ENCODE peak calls at places on chromosomes 2 and 18, in eight cellular contexts. One of them, this sample, is unnamed.

GRCh38 chr2:151374426-151374825 is 17.0 kb downstream of the TNFAIP6 start:
- DNase-seq in GM20000: peak
- DNase-seq in endothelial cell: no peak
- DNase-seq in tibial artery: no peak
- DNase-seq in body of pancreas: no peak
- DNase-seq in PC-9: no peak
- DNase-seq in left lung: no peak
- DNase-seq in ovary: no peak
- DNase-seq in this sample: no peak

GRCh38 chr2:55111570-55112228 is 61.4 kb upstream of the RTN4 start:
- DNase-seq in GM20000: no peak
- DNase-seq in endothelial cell: no peak
- DNase-seq in tibial artery: peak
- DNase-seq in body of pancreas: peak
- DNase-seq in PC-9: peak
- DNase-seq in left lung: peak
- DNase-seq in ovary: peak
- DNase-seq in this sample: no peak

GRCh38 chr2:157789161-157789720 is 86.9 kb downstream of the ACVR1 start:
- DNase-seq in GM20000: no peak
- DNase-seq in endothelial cell: no peak
- DNase-seq in tibial artery: peak
- DNase-seq in body of pancreas: peak
- DNase-seq in PC-9: no peak
- DNase-seq in left lung: no peak
- DNase-seq in ovary: no peak
- DNase-seq in this sample: no peak

GRCh38 chr2:106160786-106161261 is 33.3 kb downstream of the UXS1 start:
- DNase-seq in GM20000: no peak
- DNase-seq in endothelial cell: no peak
- DNase-seq in tibial artery: no peak
- DNase-seq in body of pancreas: peak
- DNase-seq in PC-9: no peak
- DNase-seq in left lung: no peak
- DNase-seq in ovary: no peak
- DNase-seq in this sample: no peak

GRCh38 chr18:11037841-11038240 is 111.5 kb downstream of the PIEZO2 start:
- DNase-seq in GM20000: no peak
- DNase-seq in endothelial cell: no peak
- DNase-seq in tibial artery: no peak
- DNase-seq in body of pancreas: no peak
- DNase-seq in PC-9: no peak
- DNase-seq in left lung: no peak
- DNase-seq in ovary: no peak
- DNase-seq in this sample: no peak

GRCh38 chr2:47082976-47083375 is 72.1 kb downstream of the STPG4 start:
- DNase-seq in GM20000: no peak
- DNase-seq in endothelial cell: no peak
- DNase-seq in tibial artery: no peak
- DNase-seq in body of pancreas: no peak
- DNase-seq in PC-9: no peak
- DNase-seq in left lung: no peak
- DNase-seq in ovary: no peak
- DNase-seq in this sample: no peak

GRCh38 chr18:3401669-3402620 is 48.0 kb upstream of the TGIF1 start:
- DNase-seq in GM20000: peak
- DNase-seq in endothelial cell: no peak
- DNase-seq in tibial artery: no peak
- DNase-seq in body of pancreas: no peak
- DNase-seq in PC-9: no peak
- DNase-seq in left lung: no peak
- DNase-seq in ovary: no peak
- DNase-seq in this sample: no peak

GRCh38 chr2:220531216-220531615 is 903.8 kb downstream of the SLC4A3 start:
- DNase-seq in GM20000: no peak
- DNase-seq in endothelial cell: no peak
- DNase-seq in tibial artery: no peak
- DNase-seq in body of pancreas: no peak
- DNase-seq in PC-9: no peak
- DNase-seq in left lung: no peak
- DNase-seq in ovary: no peak
- DNase-seq in this sample: no peak

GRCh38 chr2:140997997-140998396 is 1132.8 kb downstream of the LRP1B start:
- DNase-seq in GM20000: no peak
- DNase-seq in endothelial cell: no peak
- DNase-seq in tibial artery: no peak
- DNase-seq in body of pancreas: no peak
- DNase-seq in PC-9: no peak
- DNase-seq in left lung: no peak
- DNase-seq in ovary: no peak
- DNase-seq in this sample: no peak

GRCh38 chr2:165067958-165068612 is 112.8 kb upstream of the SLC38A11 start:
- DNase-seq in GM20000: no peak
- DNase-seq in endothelial cell: peak
- DNase-seq in tibial artery: no peak
- DNase-seq in body of pancreas: peak
- DNase-seq in PC-9: no peak
- DNase-seq in left lung: peak
- DNase-seq in ovary: peak
- DNase-seq in this sample: peak

GRCh38 chr2:72034353-72035095 is 113.1 kb downstream of the CYP26B1 start:
- DNase-seq in GM20000: no peak
- DNase-seq in endothelial cell: no peak
- DNase-seq in tibial artery: no peak
- DNase-seq in body of pancreas: no peak
- DNase-seq in PC-9: no peak
- DNase-seq in left lung: no peak
- DNase-seq in ovary: no peak
- DNase-seq in this sample: no peak

GRCh38 chr18:25298853-25299274 is 53.1 kb downstream of the ZNF521 start:
- DNase-seq in GM20000: no peak
- DNase-seq in endothelial cell: peak
- DNase-seq in tibial artery: no peak
- DNase-seq in body of pancreas: no peak
- DNase-seq in PC-9: peak
- DNase-seq in left lung: no peak
- DNase-seq in ovary: no peak
- DNase-seq in this sample: no peak

GRCh38 chr2:42448163-42448562 is 45.6 kb downstream of the KCNG3 start:
- DNase-seq in GM20000: no peak
- DNase-seq in endothelial cell: no peak
- DNase-seq in tibial artery: no peak
- DNase-seq in body of pancreas: no peak
- DNase-seq in PC-9: no peak
- DNase-seq in left lung: no peak
- DNase-seq in ovary: no peak
- DNase-seq in this sample: no peak

GRCh38 chr2:235839226-235839625 is 329.0 kb downstream of the GBX2 start:
- DNase-seq in GM20000: no peak
- DNase-seq in endothelial cell: no peak
- DNase-seq in tibial artery: no peak
- DNase-seq in body of pancreas: no peak
- DNase-seq in PC-9: no peak
- DNase-seq in left lung: no peak
- DNase-seq in ovary: no peak
- DNase-seq in this sample: no peak

GRCh38 chr2:34734662-34735061 is 1135.6 kb upstream of the FAM98A start:
- DNase-seq in GM20000: no peak
- DNase-seq in endothelial cell: no peak
- DNase-seq in tibial artery: no peak
- DNase-seq in body of pancreas: no peak
- DNase-seq in PC-9: no peak
- DNase-seq in left lung: no peak
- DNase-seq in ovary: no peak
- DNase-seq in this sample: no peak

GRCh38 chr2:10062931-10063365 is 17.3 kb downstream of the CYS1 start:
- DNase-seq in GM20000: no peak
- DNase-seq in endothelial cell: peak
- DNase-seq in tibial artery: no peak
- DNase-seq in body of pancreas: no peak
- DNase-seq in PC-9: no peak
- DNase-seq in left lung: no peak
- DNase-seq in ovary: no peak
- DNase-seq in this sample: no peak

GRCh38 chr18:36756262-36756661 is 72.5 kb downstream of the TPGS2 start:
- DNase-seq in GM20000: no peak
- DNase-seq in endothelial cell: no peak
- DNase-seq in tibial artery: no peak
- DNase-seq in body of pancreas: no peak
- DNase-seq in PC-9: peak
- DNase-seq in left lung: no peak
- DNase-seq in ovary: no peak
- DNase-seq in this sample: no peak

GRCh38 chr2:235607541-235608199 is 113.8 kb downstream of the AGAP1 start:
- DNase-seq in GM20000: no peak
- DNase-seq in endothelial cell: no peak
- DNase-seq in tibial artery: no peak
- DNase-seq in body of pancreas: no peak
- DNase-seq in PC-9: no peak
- DNase-seq in left lung: no peak
- DNase-seq in ovary: no peak
- DNase-seq in this sample: no peak

GRCh38 chr2:241009601-241010530 is 11.4 kb downstream of the SNED1 start:
- DNase-seq in GM20000: peak
- DNase-seq in endothelial cell: peak
- DNase-seq in tibial artery: peak
- DNase-seq in body of pancreas: peak
- DNase-seq in PC-9: peak
- DNase-seq in left lung: no peak
- DNase-seq in ovary: peak
- DNase-seq in this sample: peak
- TF ChIP-seq CTCF in GM20000: no peak
- TF ChIP-seq CTCF in endothelial cell: no peak
- TF ChIP-seq CTCF in tibial artery: no peak
- TF ChIP-seq CTCF in body of pancreas: no peak
- TF ChIP-seq CTCF in PC-9: no peak
- TF ChIP-seq CTCF in left lung: peak
- TF ChIP-seq CTCF in ovary: no peak
- TF ChIP-seq CTCF in this sample: no peak

GRCh38 chr18:658947-659533 is 1.6 kb downstream of the TYMS start:
- DNase-seq in GM20000: no peak
- DNase-seq in endothelial cell: no peak
- DNase-seq in tibial artery: no peak
- DNase-seq in body of pancreas: no peak
- DNase-seq in PC-9: no peak
- DNase-seq in left lung: no peak
- DNase-seq in ovary: no peak
- DNase-seq in this sample: no peak
- TF ChIP-seq CTCF in GM20000: no peak
- TF ChIP-seq CTCF in endothelial cell: no peak
- TF ChIP-seq CTCF in tibial artery: no peak
- TF ChIP-seq CTCF in body of pancreas: no peak
- TF ChIP-seq CTCF in PC-9: no peak
- TF ChIP-seq CTCF in left lung: no peak
- TF ChIP-seq CTCF in ovary: no peak
- TF ChIP-seq CTCF in this sample: no peak

GRCh38 chr2:32862269-32863055 is 84.3 kb upstream of the LTBP1 start:
- DNase-seq in GM20000: no peak
- DNase-seq in endothelial cell: no peak
- DNase-seq in tibial artery: no peak
- DNase-seq in body of pancreas: no peak
- DNase-seq in PC-9: no peak
- DNase-seq in left lung: no peak
- DNase-seq in ovary: no peak
- DNase-seq in this sample: no peak

GRCh38 chr2:32863803-32864202 is 83.0 kb upstream of the LTBP1 start:
- DNase-seq in GM20000: no peak
- DNase-seq in endothelial cell: no peak
- DNase-seq in tibial artery: no peak
- DNase-seq in body of pancreas: no peak
- DNase-seq in PC-9: no peak
- DNase-seq in left lung: no peak
- DNase-seq in ovary: no peak
- DNase-seq in this sample: no peak

GRCh38 chr2:32863326-32863725 is 83.4 kb upstream of the LTBP1 start:
- DNase-seq in GM20000: no peak
- DNase-seq in endothelial cell: no peak
- DNase-seq in tibial artery: no peak
- DNase-seq in body of pancreas: no peak
- DNase-seq in PC-9: no peak
- DNase-seq in left lung: no peak
- DNase-seq in ovary: no peak
- DNase-seq in this sample: no peak

GRCh38 chr2:32858713-32859112 is 88.0 kb upstream of the LTBP1 start:
- DNase-seq in GM20000: no peak
- DNase-seq in endothelial cell: no peak
- DNase-seq in tibial artery: no peak
- DNase-seq in body of pancreas: no peak
- DNase-seq in PC-9: no peak
- DNase-seq in left lung: no peak
- DNase-seq in ovary: no peak
- DNase-seq in this sample: no peak

DNA sequence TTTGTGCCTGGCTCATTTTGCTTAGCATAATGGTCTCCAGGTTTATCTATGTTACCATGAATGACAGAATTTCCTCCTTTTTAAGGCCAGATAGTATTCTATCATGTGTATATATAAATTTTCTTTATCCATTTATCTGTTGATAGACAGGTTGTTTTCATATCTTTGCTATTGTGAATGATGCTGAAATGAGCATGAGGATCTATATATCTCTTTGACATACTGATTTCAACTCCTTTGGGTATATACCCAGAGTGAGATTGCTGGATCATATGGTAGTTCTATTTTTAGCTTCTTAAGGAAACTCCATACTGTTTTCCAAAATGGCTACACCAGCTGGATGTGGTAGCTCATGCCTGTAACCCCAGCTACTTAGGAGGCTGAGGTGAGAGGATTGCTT is 86.4 kb upstream of the LTBP1 start:
- DNase-seq in GM20000: no peak
- DNase-seq in endothelial cell: no peak
- DNase-seq in tibial artery: no peak
- DNase-seq in body of pancreas: no peak
- DNase-seq in PC-9: no peak
- DNase-seq in left lung: no peak
- DNase-seq in ovary: no peak
- DNase-seq in this sample: no peak
- TF ChIP-seq CTCF in GM20000: no peak
- TF ChIP-seq CTCF in endothelial cell: no peak
- TF ChIP-seq CTCF in tibial artery: no peak
- TF ChIP-seq CTCF in body of pancreas: no peak
- TF ChIP-seq CTCF in PC-9: no peak
- TF ChIP-seq CTCF in left lung: no peak
- TF ChIP-seq CTCF in ovary: no peak
- TF ChIP-seq CTCF in this sample: no peak

GRCh38 chr18:46190667-46191066 is 86.5 kb downstream of the HAUS1 start:
- DNase-seq in GM20000: no peak
- DNase-seq in endothelial cell: no peak
- DNase-seq in tibial artery: no peak
- DNase-seq in body of pancreas: no peak
- DNase-seq in PC-9: no peak
- DNase-seq in left lung: no peak
- DNase-seq in ovary: no peak
- DNase-seq in this sample: no peak
- TF ChIP-seq CTCF in GM20000: no peak
- TF ChIP-seq CTCF in endothelial cell: no peak
- TF ChIP-seq CTCF in tibial artery: no peak
- TF ChIP-seq CTCF in body of pancreas: no peak
- TF ChIP-seq CTCF in PC-9: no peak
- TF ChIP-seq CTCF in left lung: no peak
- TF ChIP-seq CTCF in ovary: no peak
- TF ChIP-seq CTCF in this sample: no peak

GRCh38 chr2:214265991-214266489 is 144.8 kb upstream of the VWC2L start:
- DNase-seq in GM20000: no peak
- DNase-seq in endothelial cell: no peak
- DNase-seq in tibial artery: no peak
- DNase-seq in body of pancreas: no peak
- DNase-seq in PC-9: no peak
- DNase-seq in left lung: no peak
- DNase-seq in ovary: no peak
- DNase-seq in this sample: no peak
- TF ChIP-seq CTCF in GM20000: no peak
- TF ChIP-seq CTCF in endothelial cell: no peak
- TF ChIP-seq CTCF in tibial artery: no peak
- TF ChIP-seq CTCF in body of pancreas: no peak
- TF ChIP-seq CTCF in PC-9: no peak
- TF ChIP-seq CTCF in left lung: no peak
- TF ChIP-seq CTCF in ovary: no peak
- TF ChIP-seq CTCF in this sample: no peak

This sample was measured in type B pancreatic cell.